ENCODE peak calls at places on chromosomes 4 and X, in seven cellular contexts. D is endothelial cell of umbilical vein, G is IMR-90, F is H54, E is breast epithelium, Q is NB4, L is heart left ventricle. I is an unnamed sample.

GRCh38 chr4:75769044-75769443 is 44.7 kb downstream of the USO1 start:
- DNase-seq in D (no peak), G (peak; percentile 33), F (no peak), E (no peak), Q (no peak), L (no peak), I (no peak)

GRCh38 chrX:41025926-41026325 is 59.3 kb upstream of the USP9X start:
- DNase-seq in D (no peak), G (peak; percentile 16), F (no peak), E (no peak), Q (no peak), L (no peak), I (no peak)

GRCh38 chr4:89158884-89159503 is 47.7 kb downstream of the TIGD2 start:
- DNase-seq in D (peak; percentile 77), G (peak; percentile 43), F (no peak), E (no peak), Q (peak; percentile 34), L (no peak), I (peak; percentile 54)

GRCh38 chr4:126182801-126183200 is 868.0 kb downstream of the FAT4 start:
- DNase-seq in D (no peak), G (peak; percentile 48), F (no peak), E (no peak), Q (no peak), L (no peak), I (no peak)

GRCh38 chr4:1508161-1509160 is 102.2 kb upstream of the NKX1-1 start:
- DNase-seq in D (no peak), G (no peak), F (no peak), E (no peak), Q (no peak), L (no peak), I (no peak)

GRCh38 chrX:65643046-65643785 is 24.2 kb upstream of the MSN start:
- DNase-seq in D (peak; percentile 15), G (peak; percentile 10), F (no peak), E (peak; percentile 23), Q (no peak), L (no peak), I (no peak)

GRCh38 chr4:69832326-69833030 is 27.5 kb downstream of the SULT1E1 start:
- DNase-seq in D (no peak), G (no peak), F (no peak), E (no peak), Q (no peak), L (no peak), I (peak; percentile 85)

GRCh38 chrX:67555578-67556203 is 11.9 kb downstream of the AR start:
- DNase-seq in D (peak; percentile 31), G (peak; percentile 21), F (peak; percentile 19), E (no peak), Q (peak; percentile 49), L (peak; percentile 14), I (peak; percentile 6)

GRCh38 chr4:41538017-41538733 is at the start of gene LIMCH1:
- DNase-seq in D (no peak), G (no peak), F (peak; percentile 27), E (no peak), Q (no peak), L (peak; percentile 81), I (no peak)

GRCh38 chr4:95963456-95963855 is 123.6 kb downstream of the PDHA2 start:
- DNase-seq in D (no peak), G (no peak), F (no peak), E (no peak), Q (no peak), L (no peak), I (no peak)

GRCh38 chr4:102169345-102169744 is 175.9 kb downstream of the SLC39A8 start:
- DNase-seq in D (no peak), G (no peak), F (no peak), E (no peak), Q (peak; percentile 10), L (no peak), I (no peak)

GRCh38 chr4:144399927-144400326 is 246.0 kb upstream of the HHIP start:
- DNase-seq in D (peak; percentile 83), G (peak; percentile 55), F (peak; percentile 15), E (no peak), Q (peak; percentile 2), L (no peak), I (no peak)

DNA sequence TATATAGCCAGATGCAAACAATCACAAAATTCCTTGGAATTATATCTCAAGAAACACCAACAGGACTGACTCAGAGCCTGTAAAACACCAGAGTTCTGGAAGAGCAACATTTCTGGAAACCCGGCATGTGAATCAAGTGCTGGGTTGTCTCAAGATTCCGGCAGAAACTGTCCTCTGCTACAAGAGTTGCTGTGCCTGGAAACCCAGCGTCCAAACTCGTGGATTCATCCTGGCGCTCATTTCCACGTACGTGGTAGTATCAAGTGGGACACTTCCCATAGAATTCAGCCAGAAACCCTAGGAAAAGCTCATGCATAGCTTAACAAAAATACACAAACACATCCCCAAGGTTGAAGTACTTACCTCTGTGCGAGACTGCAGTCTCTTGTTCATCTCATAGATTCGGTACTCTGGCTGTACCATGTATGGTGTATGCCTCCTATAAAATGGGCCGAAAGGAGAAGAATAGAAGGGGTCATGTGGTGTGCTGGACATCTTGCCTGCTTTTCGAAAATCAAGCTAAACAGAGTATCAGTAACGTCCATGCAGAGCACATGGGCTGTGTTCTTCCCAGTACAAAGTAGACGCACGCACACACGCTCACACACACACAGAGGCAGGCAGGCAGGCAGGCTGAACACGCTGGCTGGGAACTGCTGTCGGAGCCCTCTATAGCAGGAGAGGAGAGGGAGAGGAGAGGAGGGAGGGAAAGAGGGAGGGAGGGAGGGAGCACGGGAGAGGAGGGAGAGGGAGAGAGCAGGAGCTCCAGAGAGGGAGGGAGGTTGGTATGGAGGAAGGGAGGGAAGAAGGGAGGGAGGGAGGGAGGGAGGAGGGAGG is at the start of gene LDB2:
- DNase-seq in D (peak; percentile 88), G (peak; percentile 88), F (no peak), E (peak; percentile 24), Q (no peak), L (peak; percentile 78), I (no peak)
- TF ChIP-seq POLR2A in D (no peak), G (no peak), F (no peak), E (no peak), Q (no peak), L (no peak), I (no peak)

GRCh38 chrX:120250522-120251271 is at the start of gene ZBTB33:
- DNase-seq in D (peak; percentile 96), G (peak; percentile 92), F (peak; percentile 63), E (peak; percentile 85), Q (peak; percentile 96), L (peak; percentile 91), I (peak; percentile 94)
- TF ChIP-seq POLR2A in D (no peak), G (peak; percentile 67), F (peak; percentile 71), E (peak; percentile 63), Q (no peak), L (no peak), I (peak; percentile 64)

GRCh38 chr4:109557433-109557832 is 2.6 kb upstream of the MCUB start:
- DNase-seq in D (no peak), G (no peak), F (no peak), E (no peak), Q (no peak), L (no peak), I (no peak)

GRCh38 chr4:109559983-109560686 is at the start of gene MCUB:
- DNase-seq in D (peak; percentile 85), G (peak; percentile 89), F (peak; percentile 87), E (peak; percentile 60), Q (peak; percentile 74), L (peak; percentile 86), I (peak; percentile 94)

GRCh38 chr4:109562457-109563237 is 2.6 kb downstream of the MCUB start:
- DNase-seq in D (no peak), G (no peak), F (no peak), E (no peak), Q (no peak), L (no peak), I (no peak)

GRCh38 chr4:109559625-109559982 is 442 bp upstream of the MCUB start:
- DNase-seq in D (no peak), G (no peak), F (peak; percentile 15), E (no peak), Q (no peak), L (peak; percentile 23), I (no peak)

DNA sequence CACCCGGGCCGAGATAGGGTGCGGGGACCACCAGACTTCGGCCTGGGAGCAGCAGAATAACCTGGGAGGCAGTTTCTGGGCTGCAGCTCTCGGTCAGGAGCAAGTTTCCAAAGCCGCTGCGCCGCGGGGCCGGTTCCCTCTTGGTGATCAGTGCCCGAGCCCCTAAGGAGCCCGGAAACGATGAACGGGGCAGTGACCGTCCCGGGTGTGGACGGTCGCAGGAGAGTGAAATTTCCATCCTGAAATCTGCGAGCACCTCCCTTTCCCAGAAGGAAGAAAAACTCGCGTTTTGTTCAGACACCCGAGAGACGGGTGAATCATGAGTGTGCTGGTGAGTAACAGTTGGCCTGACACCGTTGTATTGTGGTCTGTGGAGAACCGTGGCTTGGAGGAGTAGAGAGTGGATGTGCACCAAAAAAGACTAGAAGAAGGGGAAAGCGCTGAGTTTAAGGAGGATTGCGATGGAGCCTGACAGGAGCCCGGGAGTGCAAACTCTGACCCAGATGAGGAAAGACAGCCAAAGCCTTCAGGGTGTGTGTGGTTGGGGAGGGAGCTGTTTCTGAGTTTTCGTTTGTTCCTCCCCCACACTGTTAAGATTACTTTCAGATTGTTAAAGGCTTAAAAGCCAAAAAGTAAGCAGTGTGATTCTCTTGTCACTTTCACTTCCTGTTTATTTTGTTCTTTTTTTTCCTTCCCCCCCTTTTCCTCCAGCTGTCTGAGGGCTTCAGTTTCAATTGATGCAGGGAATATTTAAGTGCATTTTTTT is 824 bp downstream of the MCUB start:
- DNase-seq in D (peak; percentile 74), G (peak; percentile 81), F (peak; percentile 67), E (peak; percentile 20), Q (peak; percentile 80), L (peak; percentile 27), I (peak; percentile 66)
- TF ChIP-seq POLR2A in D (no peak), G (no peak), F (peak; percentile 18), E (no peak), Q (no peak), L (no peak), I (no peak)

GRCh38 chr4:38728651-38729141 is 54.1 kb downstream of the TLR10 start:
- DNase-seq in D (no peak), G (no peak), F (no peak), E (peak; percentile 63), Q (peak; percentile 17), L (no peak), I (peak; percentile 49)

GRCh38 chr4:38724507-38724808 is 58.3 kb downstream of the TLR10 start:
- DNase-seq in D (no peak), G (no peak), F (no peak), E (no peak), Q (no peak), L (no peak), I (no peak)

GRCh38 chr4:38723114-38723513 is 59.1 kb downstream of the KLF3 start:
- DNase-seq in D (no peak), G (no peak), F (no peak), E (no peak), Q (no peak), L (no peak), I (no peak)

DNA sequence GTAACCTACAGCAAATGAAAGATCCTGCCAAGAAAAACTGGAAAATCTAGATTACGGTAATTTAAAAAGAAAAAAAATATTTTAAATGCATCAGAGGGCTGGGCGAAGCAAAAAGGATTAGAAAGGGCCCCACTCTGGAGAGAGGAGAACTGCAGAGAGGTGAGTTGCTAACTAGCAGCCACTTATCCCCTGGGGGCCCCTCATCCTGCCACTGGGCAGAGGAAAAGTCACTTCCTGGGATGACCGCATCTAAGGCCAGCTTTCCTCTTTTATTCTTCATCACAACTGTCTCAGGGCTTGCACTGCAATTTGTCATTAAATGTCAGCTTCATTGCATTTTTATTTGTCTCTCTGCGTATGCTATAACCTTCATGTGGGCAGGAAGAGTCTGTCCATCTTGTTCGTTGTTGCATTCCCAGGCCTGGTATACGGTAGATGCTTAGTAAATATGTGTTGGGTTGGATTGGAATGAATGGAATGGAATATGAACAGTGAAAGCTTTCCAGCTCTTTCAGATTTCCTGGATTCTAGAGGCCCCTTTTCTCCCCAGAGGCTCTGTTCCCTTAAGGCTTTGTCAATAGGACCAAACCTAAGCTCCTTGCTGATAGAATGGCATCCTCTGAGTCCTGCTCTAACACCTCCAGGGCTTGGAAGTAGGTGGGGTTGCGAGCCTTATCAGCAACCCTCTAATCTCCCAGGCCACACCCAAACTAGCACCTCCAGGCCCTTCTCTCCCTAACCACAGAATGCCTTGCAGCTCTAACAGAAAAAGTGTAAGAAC is 58.9 kb downstream of the TLR10 start:
- DNase-seq in D (no peak), G (no peak), F (no peak), E (no peak), Q (no peak), L (no peak), I (peak; percentile 49)
- TF ChIP-seq POLR2A in D (no peak), G (no peak), F (no peak), E (no peak), Q (no peak), L (no peak), I (no peak)